ENCODE peak calls at places on chromosomes 6 and 20, in four cellular contexts. L is stimulated activated naive CD8-positive, alpha-beta T cell treated with anti-CD3 and anti-CD28 coated beads, Interleukin-15, amount 100 ng/mL, for 72 hours; C is mammary epithelial cell; I is cardiac fibroblast. E is an unnamed sample.

GRCh38 chr6:111804627-111805235 is 68.5 kb downstream of the FYN start:
- DNase-seq in C (no peak), I (peak), L (peak), E (no peak)

GRCh38 chr6:89183294-89183693 is 33.9 kb downstream of the GABRR1 start:
- DNase-seq in I (no peak), L (no peak), C (no peak), E (no peak)

GRCh38 chr20:33132858-33133615 is 34.9 kb upstream of the BPIFA2 start:
- DNase-seq in L (no peak), I (peak), C (no peak), E (no peak)

GRCh38 chr6:132780770-132781371 is 17.6 kb downstream of the SLC18B1 start:
- DNase-seq in C (peak), I (peak), L (no peak), E (no peak)

GRCh38 chr6:162046324-162046723 is 681.2 kb downstream of the PRKN start:
- DNase-seq in L (no peak), C (no peak), I (no peak), E (no peak)

GRCh38 chr20:23143098-23143497 is 57.0 kb upstream of the CD93 start:
- DNase-seq in L (peak), I (peak), C (peak), E (no peak)

GRCh38 chr20:47725248-47725973 is 59.9 kb downstream of the SULF2 start:
- DNase-seq in L (peak), I (peak), C (peak), E (peak)

GRCh38 chr20:34773726-34774125 is 51.7 kb downstream of the NCOA6 start:
- DNase-seq in L (no peak), C (no peak), I (no peak), E (no peak)